ENCODE peak calls at places on chromosome 1, in four cellular contexts. C, P, B and Q are unnamed samples.

GRCh38 chr1:32466761-32467160 is 1.9 kb downstream of the ZBTB8B start:
- DNase-seq in C (no peak), P (no peak), B (no peak), Q (no peak)

GRCh38 chr1:204289280-204289679 is 70.4 kb downstream of the PLEKHA6 start:
- DNase-seq in C (no peak), P (no peak), B (no peak), Q (no peak)

GRCh38 chr1:193754732-193755427 is 568.5 kb upstream of the B3GALT2 start:
- DNase-seq in C (peak; percentile 10), P (peak; percentile 8), B (no peak), Q (no peak)

GRCh38 chr1:18949689-18950414 is 6.6 kb downstream of the IFFO2 start:
- DNase-seq in C (no peak), P (peak; percentile 50), B (peak; percentile 57), Q (no peak)

GRCh38 chr1:15680131-15680530 is 4.0 kb upstream of the PLEKHM2 start:
- DNase-seq in C (no peak), P (no peak), B (no peak), Q (no peak)

GRCh38 chr1:40047769-40048168 is 7.2 kb downstream of the CAP1 start:
- DNase-seq in C (no peak), P (no peak), B (no peak), Q (no peak)

GRCh38 chr1:69888657-69889056 is 316.7 kb downstream of the LRRC40 start:
- DNase-seq in C (no peak), P (no peak), B (no peak), Q (no peak)

GRCh38 chr1:3312894-3313578 is 141.4 kb upstream of the ARHGEF16 start:
- DNase-seq in C (no peak), P (peak; percentile 77), B (peak; percentile 59), Q (peak; percentile 75)

GRCh38 chr1:31647106-31647505 is 2.4 kb upstream of the PEF1 start:
- DNase-seq in C (no peak), P (no peak), B (no peak), Q (no peak)

GRCh38 chr1:78176448-78176847 is 130.7 kb downstream of the GIPC2 start:
- DNase-seq in C (no peak), P (no peak), B (no peak), Q (peak; percentile 46)

GRCh38 chr1:234345237-234345636 is 28.0 kb upstream of the COA6 start:
- DNase-seq in C (no peak), P (no peak), B (no peak), Q (no peak)

GRCh38 chr1:239184581-239185244 is 201.7 kb upstream of the CHRM3 start:
- DNase-seq in C (no peak), P (no peak), B (peak; percentile 3), Q (no peak)

GRCh38 chr1:201916649-201917249 is 28.1 kb downstream of the SHISA4 start:
- DNase-seq in C (no peak), P (no peak), B (no peak), Q (peak; percentile 58)

GRCh38 chr1:63593303-63593886 is at the start of gene PGM1:
- DNase-seq in C (peak; percentile 84), P (peak; percentile 80), B (peak; percentile 70), Q (peak; percentile 85)

GRCh38 chr1:196608401-196609113 is at the start of gene KCNT2:
- DNase-seq in C (no peak), P (peak; percentile 80), B (peak; percentile 39), Q (peak; percentile 79)

GRCh38 chr1:21490774-21491482 is 18.3 kb upstream of the ALPL start:
- DNase-seq in C (peak; percentile 60), P (peak; percentile 47), B (no peak), Q (no peak)

GRCh38 chr1:10528066-10529014 is 53.6 kb downstream of the PEX14 start:
- DNase-seq in C (no peak), P (no peak), B (no peak), Q (no peak)

GRCh38 chr1:162476620-162477019 is 21.0 kb upstream of the UHMK1 start:
- DNase-seq in C (no peak), P (no peak), B (no peak), Q (no peak)

GRCh38 chr1:213474054-213474453 is 423.0 kb downstream of the RPS6KC1 start:
- DNase-seq in C (no peak), P (no peak), B (no peak), Q (no peak)

GRCh38 chr1:179120736-179121135 is 38.9 kb downstream of the TOR3A start:
- DNase-seq in C (no peak), P (no peak), B (no peak), Q (no peak)

GRCh38 chr1:1164701-1165451 is 8.8 kb upstream of the TTLL10 start:
- DNase-seq in C (no peak), P (no peak), B (no peak), Q (no peak)